ENCODE peak calls at places on chromosomes 3 and 15, in nine cellular contexts. R, B, E, J, F, C, L, Y and Z are unnamed samples.

GRCh38 chr15:28109626-28110415 is 10.7 kb upstream of the OCA2 start:
- DNase-seq in Y (no peak), L (no peak), F (no peak), J (no peak), E (no peak), C (no peak), R (no peak), B (no peak), Z (no peak)

GRCh38 chr15:58985443-58985842 is 2.0 kb upstream of the RNF111 start:
- DNase-seq in J (no peak), E (no peak), B (no peak), R (no peak), C (peak), F (peak), Y (no peak), L (no peak), Z (no peak)

GRCh38 chr3:14001136-14001535 is 121.3 kb upstream of the WNT7A start:
- DNase-seq in L (no peak), Y (no peak), J (no peak), E (no peak), F (no peak), B (no peak), R (no peak), C (no peak), Z (no peak)

GRCh38 chr3:40725026-40725425 is 200.3 kb downstream of the ZNF621 start:
- DNase-seq in F (no peak), C (no peak), Y (no peak), E (no peak), J (no peak), B (no peak), R (no peak), L (no peak), Z (no peak)

GRCh38 chr3:54784021-54784420 is 143.8 kb downstream of the LRTM1 start:
- DNase-seq in R (peak), L (no peak), B (no peak), J (no peak), C (no peak), E (no peak), F (no peak), Y (no peak), Z (no peak)

GRCh38 chr3:1172642-1173041 is 79.8 kb downstream of the CNTN6 start:
- DNase-seq in B (no peak), F (no peak), L (no peak), Y (no peak), E (no peak), J (no peak), C (no peak), R (no peak), Z (no peak)

GRCh38 chr15:82043130-82043673 is 2.6 kb downstream of the MEX3B start:
- DNase-seq in E (no peak), F (no peak), R (no peak), Y (no peak), B (no peak), J (no peak), L (no peak), C (no peak), Z (no peak)

GRCh38 chr15:60941448-60941847 is 287.7 kb downstream of the RORA start:
- DNase-seq in E (no peak), B (no peak), Y (no peak), C (peak), R (no peak), L (no peak), J (no peak), F (no peak), Z (no peak)

GRCh38 chr3:169354774-169355501 is 308.6 kb downstream of the MECOM start:
- DNase-seq in L (no peak), R (no peak), B (no peak), Y (no peak), E (no peak), F (no peak), C (no peak), J (no peak), Z (no peak)

GRCh38 chr3:39806820-39807219 is 2.6 kb upstream of the MYRIP start:
- DNase-seq in J (no peak), C (no peak), E (no peak), B (no peak), Y (no peak), R (no peak), F (no peak), L (no peak), Z (no peak)

GRCh38 chr3:153219147-153219546 is 57.1 kb downstream of the RAP2B start:
- DNase-seq in F (no peak), C (no peak), R (no peak), Y (no peak), L (no peak), J (no peak), E (no peak), B (no peak), Z (no peak)

GRCh38 chr3:61532739-61533500 is 28.5 kb upstream of the PTPRG start:
- DNase-seq in J (no peak), Y (no peak), B (no peak), L (no peak), E (no peak), F (no peak), C (no peak), R (no peak), Z (no peak)

GRCh38 chr3:58564456-58565160 is 12.6 kb downstream of the FAM107A start:
- DNase-seq in F (peak), J (no peak), R (no peak), Y (no peak), B (no peak), E (no peak), C (peak), L (no peak), Z (no peak)

GRCh38 chr3:182692685-182693084 is 100.6 kb upstream of the ATP11B start:
- DNase-seq in F (no peak), L (no peak), B (no peak), Y (no peak), R (no peak), J (no peak), C (no peak), E (no peak), Z (no peak)

GRCh38 chr3:53342353-53342752 is 5.0 kb downstream of the DCP1A start:
- DNase-seq in E (no peak), Y (no peak), B (no peak), F (peak), J (no peak), C (no peak), L (no peak), R (no peak), Z (no peak)

GRCh38 chr3:179504371-179504770 is 53.1 kb upstream of the GNB4 start:
- DNase-seq in R (no peak), C (no peak), J (no peak), B (no peak), E (no peak), L (no peak), F (no peak), Y (no peak), Z (no peak)

GRCh38 chr3:140585828-140586227 is 92.0 kb upstream of the TRIM42 start:
- DNase-seq in C (no peak), R (no peak), Y (no peak), L (no peak), B (no peak), F (no peak), J (no peak), E (no peak), Z (no peak)

GRCh38 chr3:37645801-37646380 is 215.8 kb upstream of the CTDSPL start:
- DNase-seq in L (no peak), Y (no peak), B (no peak), J (no peak), E (no peak), C (no peak), R (no peak), F (no peak), Z (no peak)

GRCh38 chr15:90099868-90100854 is 2.1 kb downstream of the IDH2 start:
- DNase-seq in C (no peak), B (peak), E (no peak), F (no peak), R (no peak), Y (no peak), J (no peak), L (no peak), Z (no peak)

GRCh38 chr3:182382112-182382857 is 411.0 kb upstream of the ATP11B start:
- DNase-seq in L (no peak), R (no peak), Y (no peak), B (no peak), F (no peak), J (no peak), C (no peak), E (no peak), Z (no peak)

GRCh38 chr3:185701891-185702563 is 115.9 kb downstream of the SENP2 start:
- DNase-seq in F (no peak), C (no peak), J (no peak), L (no peak), E (no peak), Y (no peak), R (no peak), B (no peak), Z (no peak)

GRCh38 chr3:190605385-190605784 is 91.5 kb downstream of the IL1RAP start:
- DNase-seq in B (peak), J (no peak), Y (no peak), C (no peak), R (no peak), E (no peak), L (no peak), F (no peak), Z (no peak)

GRCh38 chr3:119579366-119580147 is at the start of gene ADPRH:
- DNase-seq in R (peak), C (peak), F (peak), J (peak), B (no peak), E (peak), L (peak), Y (peak), Z (peak)

GRCh38 chr3:159260049-159260662 is 458.3 kb downstream of the MFSD1 start:
- DNase-seq in Y (no peak), J (peak), C (peak), E (peak), B (peak), R (no peak), L (no peak), F (peak), Z (no peak)

GRCh38 chr3:22231061-22231460 is 480.1 kb upstream of the ZNF385D start:
- DNase-seq in Y (no peak), B (no peak), C (peak), L (no peak), E (no peak), J (no peak), R (no peak), F (no peak), Z (no peak)

GRCh38 chr15:98754283-98755022 is 106.1 kb downstream of the IGF1R start:
- DNase-seq in J (no peak), B (no peak), E (no peak), F (no peak), Y (no peak), C (peak), L (no peak), R (no peak), Z (no peak)

GRCh38 chr15:74525946-74526345 is 15.1 kb upstream of the ARID3B start:
- DNase-seq in F (no peak), R (no peak), C (peak), Y (no peak), L (no peak), E (no peak), J (no peak), B (no peak), Z (no peak)

GRCh38 chr3:154584041-154584440 is 154.1 kb upstream of the GPR149 start:
- DNase-seq in E (no peak), Y (no peak), F (no peak), C (no peak), J (no peak), L (no peak), B (no peak), R (no peak), Z (no peak)

GRCh38 chr3:136787226-136787793 is 31.6 kb upstream of the SLC35G2 start:
- DNase-seq in F (no peak), E (no peak), Y (no peak), J (no peak), B (peak), R (no peak), C (peak), L (no peak), Z (no peak)

GRCh38 chr3:106001923-106002322 is 133.1 kb upstream of the CBLB start:
- DNase-seq in L (no peak), R (no peak), E (no peak), C (no peak), J (no peak), B (no peak), Y (no peak), F (no peak), Z (no peak)

GRCh38 chr3:150371741-150372254 is 36.3 kb upstream of the TSC22D2 start:
- DNase-seq in R (no peak), F (peak), J (no peak), C (peak), E (peak), L (no peak), Y (no peak), B (no peak), Z (no peak)

GRCh38 chr15:85789496-85789875 is 5.2 kb downstream of the KLHL25 start:
- DNase-seq in Y (no peak), E (no peak), F (no peak), C (no peak), R (no peak), B (no peak), L (peak), J (no peak), Z (no peak)

GRCh38 chr3:173006006-173006405 is 135.0 kb downstream of the SPATA16 start:
- DNase-seq in C (no peak), R (no peak), E (no peak), B (no peak), F (no peak), J (no peak), Y (no peak), L (no peak), Z (no peak)

GRCh38 chr15:42921049-42921731 is 612 bp upstream of the TTBK2 start:
- DNase-seq in Y (peak), F (peak), E (no peak), B (peak), L (no peak), J (peak), C (no peak), R (peak), Z (peak)

GRCh38 chr15:40155270-40155910 is 5.5 kb upstream of the BUB1B start:
- DNase-seq in F (peak), B (no peak), Y (no peak), L (peak), C (no peak), J (no peak), E (no peak), R (no peak), Z (no peak)

GRCh38 chr3:65288781-65289180 is 601.0 kb upstream of the ADAMTS9 start:
- DNase-seq in F (no peak), B (no peak), Y (no peak), R (no peak), C (no peak), L (no peak), J (no peak), E (no peak), Z (no peak)

GRCh38 chr3:105353485-105354161 is 13.1 kb upstream of the ALCAM start:
- DNase-seq in L (peak), C (peak), B (no peak), E (no peak), F (peak), J (no peak), R (no peak), Y (no peak), Z (no peak)

GRCh38 chr3:167473863-167474262 is at the start of gene SERPINI2:
- DNase-seq in Y (no peak), B (no peak), R (no peak), L (no peak), J (no peak), E (no peak), F (no peak), C (no peak), Z (no peak)

GRCh38 chr3:180962530-180962929 is 27.0 kb downstream of the DNAJC19 start:
- DNase-seq in L (no peak), R (no peak), E (no peak), F (no peak), B (no peak), J (no peak), C (no peak), Y (no peak), Z (no peak)
- H3K27ac ChIP-seq in L (no peak), R (no peak), E (no peak), F (no peak), B (no peak), J (no peak), C (no peak), Y (no peak), Z (no peak)

GRCh38 chr3:128548426-128549282 is 55.7 kb upstream of the GATA2 start:
- DNase-seq in J (no peak), C (peak), E (no peak), F (no peak), R (no peak), L (no peak), Y (no peak), B (no peak), Z (no peak)

GRCh38 chr3:128546646-128547045 is 53.6 kb upstream of the GATA2 start:
- DNase-seq in Y (no peak), L (no peak), B (no peak), J (no peak), C (no peak), E (no peak), R (no peak), F (no peak), Z (no peak)

GRCh38 chr3:128547368-128547987 is 54.5 kb upstream of the GATA2 start:
- DNase-seq in C (peak), B (no peak), F (peak), J (no peak), R (no peak), L (no peak), E (no peak), Y (no peak), Z (no peak)

GRCh38 chr3:128549283-128550112 is 56.5 kb upstream of the GATA2 start:
- DNase-seq in J (no peak), B (no peak), E (no peak), F (peak), R (peak), Y (no peak), C (peak), L (no peak), Z (no peak)

DNA sequence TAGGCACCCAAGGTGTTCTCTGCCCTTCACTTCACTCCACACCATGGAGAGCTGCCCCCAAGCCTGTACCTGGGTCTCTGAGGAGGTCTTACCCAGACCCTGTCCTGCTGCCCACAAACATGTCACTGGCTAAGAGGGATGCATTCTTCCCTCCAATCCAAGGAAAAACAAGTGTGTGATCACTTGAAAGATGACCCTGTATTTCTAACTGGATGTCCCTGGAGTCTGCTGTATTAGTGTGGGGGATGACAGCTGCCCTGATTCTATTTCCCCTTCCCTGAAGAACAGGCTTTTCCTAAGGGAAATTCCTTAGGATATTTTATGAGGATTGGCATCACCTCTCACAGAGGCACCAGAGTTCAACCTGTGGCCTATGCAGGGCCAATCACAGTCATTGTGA is 55.0 kb upstream of the GATA2 start:
- DNase-seq in Y (no peak), E (no peak), F (no peak), C (no peak), B (no peak), R (no peak), J (no peak), L (no peak), Z (no peak)
- H3K27ac ChIP-seq in Y (no peak), E (no peak), F (no peak), C (no peak), B (no peak), R (no peak), J (peak), L (no peak), Z (no peak)

DNA sequence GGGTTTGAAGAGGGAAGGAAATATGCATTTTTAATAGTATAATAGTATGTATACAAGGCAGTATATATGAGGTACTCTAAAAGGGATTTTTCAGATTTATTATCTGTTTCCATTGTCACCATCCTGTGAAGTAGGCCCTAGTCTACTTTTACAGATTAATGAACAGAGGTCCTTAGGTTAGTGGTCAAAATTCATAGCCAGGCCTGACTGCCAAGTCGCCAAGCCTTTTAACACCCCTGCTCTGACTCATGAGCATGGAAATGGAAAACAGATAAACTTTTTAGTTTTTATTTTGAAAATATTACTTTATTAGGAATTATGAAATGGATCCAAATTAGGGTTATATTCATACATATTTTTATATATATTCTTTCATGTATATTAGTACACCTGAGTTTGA is 146.9 kb downstream of the BBX start:
- DNase-seq in Y (no peak), E (no peak), R (no peak), B (no peak), J (no peak), F (no peak), L (no peak), C (no peak), Z (no peak)
- H3K27ac ChIP-seq in Y (no peak), E (no peak), R (no peak), B (no peak), J (no peak), F (no peak), L (no peak), C (no peak), Z (peak)

GRCh38 chr15:32852771-32853170 is 135.0 kb downstream of the GREM1 start:
- DNase-seq in C (no peak), L (no peak), Y (no peak), F (no peak), R (no peak), B (no peak), J (no peak), E (peak), Z (no peak)
- H3K27ac ChIP-seq in C (peak), L (no peak), Y (no peak), F (no peak), R (no peak), B (no peak), J (no peak), E (peak), Z (no peak)

GRCh38 chr3:189276481-189277190 is 104.9 kb downstream of the TPRG1 start:
- DNase-seq in F (peak), L (no peak), R (no peak), B (no peak), Y (no peak), C (peak), E (no peak), J (no peak), Z (no peak)
- H3K27ac ChIP-seq in F (peak), L (no peak), R (no peak), B (no peak), Y (no peak), C (no peak), E (peak), J (no peak), Z (no peak)

GRCh38 chr3:42539871-42540714 is 37.6 kb downstream of the VIPR1 start:
- DNase-seq in F (peak), J (peak), R (peak), B (peak), Y (peak), L (peak), E (peak), C (no peak), Z (no peak)
- H3K27ac ChIP-seq in F (no peak), J (no peak), R (no peak), B (no peak), Y (no peak), L (no peak), E (no peak), C (no peak), Z (no peak)